ENCODE peak calls at places on chromosomes 11 and 22, in seven cellular contexts. Z is GM23248, D is IMR-90, K is ovary, X is RWPE2, P is thoracic aorta, C is Peyer's patch. H is an unnamed sample.

GRCh38 chr11:58023435-58023931 is at the start of gene OR9Q1:
- DNase-seq in Z (no peak), D (no peak), K (no peak), X (no peak), P (no peak), C (no peak), H (no peak)

GRCh38 chr22:27749597-27750225 is 51.8 kb downstream of the MN1 start:
- DNase-seq in Z (peak; percentile 78), D (peak; percentile 13), K (peak; percentile 46), X (no peak), P (no peak), C (no peak), H (no peak)

GRCh38 chr11:99148352-99148751 is 127.6 kb downstream of the CNTN5 start:
- DNase-seq in Z (no peak), D (no peak), K (no peak), X (no peak), P (no peak), C (no peak), H (no peak)

GRCh38 chr22:49670610-49671330 is 156.9 kb downstream of the BRD1 start:
- DNase-seq in Z (no peak), D (no peak), K (no peak), X (peak; percentile 44), P (no peak), C (peak; percentile 51), H (no peak)

GRCh38 chr11:130383363-130384168 is 44.8 kb downstream of the ADAMTS8 start:
- DNase-seq in Z (peak; percentile 40), D (peak; percentile 100), K (no peak), X (no peak), P (no peak), C (no peak), H (peak; percentile 81)

GRCh38 chr11:61011950-61012830 is 40.7 kb downstream of the CD6 start:
- DNase-seq in Z (no peak), D (peak; percentile 16), K (no peak), X (no peak), P (no peak), C (no peak), H (no peak)

GRCh38 chr22:44185237-44186120 is 4.8 kb downstream of the PARVG start:
- DNase-seq in Z (no peak), D (no peak), K (no peak), X (no peak), P (no peak), C (no peak), H (no peak)

GRCh38 chr11:30016588-30017363 is at the start of gene KCNA4:
- DNase-seq in Z (peak; percentile 38), D (no peak), K (no peak), X (no peak), P (no peak), C (no peak), H (no peak)

GRCh38 chr22:29152381-29153138 is 53.1 kb upstream of the EMID1 start:
- DNase-seq in Z (no peak), D (no peak), K (peak; percentile 58), X (no peak), P (peak; percentile 18), C (peak; percentile 49), H (peak; percentile 18)

GRCh38 chr22:49587987-49588386 is 239.7 kb downstream of the BRD1 start:
- DNase-seq in Z (no peak), D (no peak), K (no peak), X (no peak), P (no peak), C (peak; percentile 23), H (peak; percentile 2)

GRCh38 chr11:76624515-76625379 is 45.8 kb downstream of the LRRC32 start:
- DNase-seq in Z (no peak), D (no peak), K (peak; percentile 3), X (no peak), P (no peak), C (peak; percentile 34), H (no peak)

GRCh38 chr11:134655189-134655937 is 243.3 kb upstream of the B3GAT1 start:
- DNase-seq in Z (no peak), D (no peak), K (no peak), X (no peak), P (no peak), C (peak; percentile 17), H (no peak)

GRCh38 chr22:20034143-20034542 is 13.2 kb downstream of the TANGO2 start:
- DNase-seq in Z (peak; percentile 9), D (no peak), K (no peak), X (no peak), P (no peak), C (no peak), H (no peak)

GRCh38 chr11:1158681-1159525 is 1.1 kb downstream of the MUC5AC start:
- DNase-seq in Z (no peak), D (no peak), K (no peak), X (no peak), P (no peak), C (peak; percentile 19), H (no peak)

GRCh38 chr22:50261615-50262459 is at the start of gene MAPK12:
- DNase-seq in Z (peak; percentile 59), D (no peak), K (peak; percentile 56), X (no peak), P (no peak), C (no peak), H (peak; percentile 84)

GRCh38 chr11:69915501-69916250 is 96.5 kb upstream of the FGF3 start:
- DNase-seq in Z (peak; percentile 76), D (peak; percentile 76), K (peak; percentile 74), X (peak; percentile 66), P (peak; percentile 75), C (peak; percentile 88), H (peak; percentile 46)

GRCh38 chr22:38736257-38736570 is 19.6 kb downstream of the SUN2 start:
- DNase-seq in Z (no peak), D (no peak), K (no peak), X (no peak), P (no peak), C (no peak), H (no peak)

GRCh38 chr11:98107736-98108135 is 913.0 kb upstream of the CNTN5 start:
- DNase-seq in Z (no peak), D (no peak), K (no peak), X (no peak), P (no peak), C (no peak), H (no peak)

GRCh38 chr22:36577019-36577418 is 48.1 kb upstream of the EIF3D start:
- DNase-seq in Z (peak; percentile 93), D (peak; percentile 91), K (no peak), X (no peak), P (no peak), C (no peak), H (no peak)
- H3K4me3 ChIP-seq in Z (no peak overlapping the region), D (no peak overlapping the region), K (no peak overlapping the region), X (no peak overlapping the region), P (no peak overlapping the region), C (no peak overlapping the region), H (no peak overlapping the region)

GRCh38 chr11:6488342-6488741 is 7.0 kb downstream of the TIMM10B start:
- DNase-seq in Z (no peak), D (no peak), K (no peak), X (no peak), P (no peak), C (no peak), H (no peak)
- H3K4me1 ChIP-seq in Z (no peaks in the 10 kb centered on the region), D (no peaks in the 10 kb centered on the region), K (no peaks in the 10 kb centered on the region), X (no peaks in the 10 kb centered on the region), P (no peaks in the 10 kb centered on the region), C (no peaks in the 10 kb centered on the region), H (no peaks in the 10 kb centered on the region)

DNA sequence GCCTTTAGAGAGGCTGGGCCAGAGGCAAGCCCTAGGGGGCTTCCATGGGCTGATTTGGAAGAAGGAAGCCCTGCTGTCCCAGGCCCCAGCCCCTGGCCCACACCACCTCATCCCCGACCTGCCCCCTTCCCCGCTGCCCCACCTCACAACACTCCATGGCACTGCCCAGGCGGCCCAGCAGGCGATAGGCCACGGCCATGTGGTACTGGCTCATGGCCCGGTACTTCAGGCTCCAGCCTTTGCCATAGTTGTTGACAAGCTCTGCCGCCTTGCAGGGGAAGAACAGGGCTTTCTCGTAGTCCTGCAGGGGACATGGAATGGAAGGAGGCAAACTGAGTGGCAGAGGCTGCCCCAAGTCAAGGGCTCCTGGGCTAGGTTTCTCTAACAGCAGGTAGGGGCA is 6.4 kb downstream of the RAPSN start:
- DNase-seq in Z (no peak), D (no peak), K (no peak), X (no peak), P (no peak), C (no peak), H (peak; percentile 48)
- H3K4me3 ChIP-seq in Z (no peak overlapping the region), D (no peak overlapping the region), K (no peak overlapping the region), X (no peak overlapping the region), P (no peak overlapping the region), C (no peak overlapping the region), H (no peak overlapping the region)

DNA sequence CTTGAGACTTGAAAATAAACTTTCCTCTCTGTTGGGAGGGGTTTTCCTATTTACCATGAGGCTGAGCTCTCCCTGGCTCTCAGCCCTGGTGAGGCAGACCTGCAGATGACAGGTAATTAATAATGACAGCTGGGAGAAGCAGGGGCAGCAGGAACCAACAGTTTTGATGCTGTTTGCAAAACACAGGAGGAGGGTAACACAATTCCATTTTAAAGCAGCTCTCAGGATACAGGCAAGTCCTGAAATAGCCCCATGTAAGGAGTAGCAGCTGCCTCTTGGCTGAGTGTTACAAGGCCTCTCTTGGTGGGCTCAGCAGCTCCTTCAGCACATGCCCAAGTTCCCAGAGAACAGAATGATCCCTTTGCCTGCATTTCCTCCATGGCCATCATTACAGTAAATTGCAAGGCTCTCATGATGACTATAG is 13.3 kb downstream of the PARVA start:
- DNase-seq in Z (no peak), D (no peak), K (no peak), X (no peak), P (no peak), C (no peak), H (no peak)
- H3K4me1 ChIP-seq in Z (peaks cover 31% of the 10 kb centered on the region), D (peaks cover 38% of the 10 kb centered on the region), K (peaks cover 18% of the 10 kb centered on the region), X (peaks cover 27% of the 10 kb centered on the region), P (peaks cover 57% of the 10 kb centered on the region), C (no peaks in the 10 kb centered on the region), H (peaks cover 12% of the 10 kb centered on the region)

GRCh38 chr11:128513915-128514681 is 73.3 kb downstream of the ETS1 start:
- DNase-seq in Z (peak; percentile 9), D (no peak), K (no peak), X (no peak), P (no peak), C (no peak), H (no peak)
- H3K4me3 ChIP-seq in Z (no peak overlapping the region), D (no peak overlapping the region), K (no peak overlapping the region), X (no peak overlapping the region), P (no peak overlapping the region), C (no peak overlapping the region), H (no peak overlapping the region)

GRCh38 chr11:122666743-122667142 is 11.2 kb downstream of the UBASH3B start:
- DNase-seq in Z (no peak), D (no peak), K (no peak), X (no peak), P (no peak), C (no peak), H (no peak)
- H3K4me1 ChIP-seq in Z (peaks cover 22% of the 10 kb centered on the region), D (peaks cover 29% of the 10 kb centered on the region), K (no peaks in the 10 kb centered on the region), X (peaks cover 8% of the 10 kb centered on the region), P (no peaks in the 10 kb centered on the region), C (no peaks in the 10 kb centered on the region), H (no peaks in the 10 kb centered on the region)